ENCODE peak calls at places on chromosome 2, in nine cellular contexts. R is bronchial epithelial cell, U is tibial nerve, J is hepatocyte, E is foreskin fibroblast, H is brain microvascular endothelial cell, O is sigmoid colon, C is choroid plexus epithelial cell, B is GM10248. D is an unnamed sample.

GRCh38 chr2:224882291-224883171 is 159.7 kb downstream of the DOCK10 start:
- DNase-seq in R (peak), U (no peak), J (no peak), E (peak), H (peak), O (no peak), C (peak), B (no peak), D (no peak)

GRCh38 chr2:61855178-61855523 is 1.3 kb upstream of the FAM161A start:
- DNase-seq in R (peak), U (no peak), J (peak), E (no peak), H (no peak), O (no peak), C (peak), B (no peak), D (peak)

GRCh38 chr2:166334800-166335199 is 40.9 kb downstream of the SCN9A start:
- DNase-seq in R (no peak), U (no peak), J (no peak), E (no peak), H (no peak), O (no peak), C (peak), B (no peak), D (no peak)

GRCh38 chr2:12587729-12588522 is 128.8 kb upstream of the TRIB2 start:
- DNase-seq in R (peak), U (no peak), J (peak), E (peak), H (peak), O (peak), C (peak), B (no peak), D (no peak)

GRCh38 chr2:70659551-70659950 is 105.9 kb upstream of the TGFA start:
- DNase-seq in R (no peak), U (no peak), J (no peak), E (no peak), H (no peak), O (no peak), C (no peak), B (no peak), D (no peak)

GRCh38 chr2:117985092-117985491 is 28.8 kb downstream of the CCDC93 start:
- DNase-seq in R (no peak), U (no peak), J (no peak), E (no peak), H (no peak), O (no peak), C (no peak), B (no peak), D (no peak)

GRCh38 chr2:19120181-19120580 is 238.2 kb downstream of the OSR1 start:
- DNase-seq in R (no peak), U (no peak), J (no peak), E (no peak), H (no peak), O (no peak), C (no peak), B (no peak), D (no peak)

GRCh38 chr2:142965464-142965863 is 88.0 kb downstream of the KYNU start:
- DNase-seq in R (peak), U (no peak), J (no peak), E (no peak), H (peak), O (no peak), C (peak), B (no peak), D (no peak)

GRCh38 chr2:34365937-34366336 is 766.8 kb upstream of the FAM98A start:
- DNase-seq in R (no peak), U (no peak), J (peak), E (no peak), H (no peak), O (no peak), C (peak), B (no peak), D (no peak)

GRCh38 chr2:177244244-177244771 is 20.2 kb downstream of the NFE2L2 start:
- DNase-seq in R (no peak), U (no peak), J (no peak), E (no peak), H (no peak), O (no peak), C (no peak), B (no peak), D (no peak)

GRCh38 chr2:49108851-49109250 is 45.5 kb downstream of the FSHR start:
- DNase-seq in R (no peak), U (no peak), J (no peak), E (no peak), H (no peak), O (no peak), C (no peak), B (no peak), D (no peak)

GRCh38 chr2:173854840-173855239 is 110.3 kb downstream of the SP3 start:
- DNase-seq in R (peak), U (no peak), J (no peak), E (peak), H (peak), O (no peak), C (no peak), B (no peak), D (no peak)

GRCh38 chr2:139550873-139551272 is 770.7 kb upstream of the NXPH2 start:
- DNase-seq in R (no peak), U (no peak), J (no peak), E (no peak), H (no peak), O (no peak), C (no peak), B (no peak), D (no peak)

GRCh38 chr2:8984855-8985254 is 18.6 kb downstream of the MBOAT2 start:
- DNase-seq in R (no peak), U (no peak), J (no peak), E (no peak), H (no peak), O (no peak), C (peak), B (no peak), D (no peak)

GRCh38 chr2:32711219-32711618 is 83.4 kb downstream of the TTC27 start:
- DNase-seq in R (peak), U (no peak), J (no peak), E (peak), H (peak), O (no peak), C (peak), B (no peak), D (no peak)

GRCh38 chr2:232562515-232563151 is 12.1 kb downstream of the EIF4E2 start:
- DNase-seq in R (no peak), U (no peak), J (no peak), E (no peak), H (no peak), O (no peak), C (no peak), B (no peak), D (no peak)

GRCh38 chr2:102337012-102337411 is 18.6 kb upstream of the IL18R1 start:
- DNase-seq in R (peak), U (no peak), J (no peak), E (no peak), H (no peak), O (no peak), C (peak), B (no peak), D (no peak)

GRCh38 chr2:240123821-240124650 is 12.1 kb downstream of the COPS9 start:
- DNase-seq in R (no peak), U (no peak), J (no peak), E (no peak), H (no peak), O (no peak), C (no peak), B (no peak), D (no peak)

GRCh38 chr2:167103028-167103756 is 214.9 kb downstream of the XIRP2 start:
- DNase-seq in R (peak), U (no peak), J (no peak), E (no peak), H (no peak), O (no peak), C (no peak), B (no peak), D (no peak)

GRCh38 chr2:3421053-3421452 is 41.6 kb downstream of the TRAPPC12 start:
- DNase-seq in R (no peak), U (no peak), J (no peak), E (peak), H (no peak), O (no peak), C (no peak), B (no peak), D (no peak)

DNA sequence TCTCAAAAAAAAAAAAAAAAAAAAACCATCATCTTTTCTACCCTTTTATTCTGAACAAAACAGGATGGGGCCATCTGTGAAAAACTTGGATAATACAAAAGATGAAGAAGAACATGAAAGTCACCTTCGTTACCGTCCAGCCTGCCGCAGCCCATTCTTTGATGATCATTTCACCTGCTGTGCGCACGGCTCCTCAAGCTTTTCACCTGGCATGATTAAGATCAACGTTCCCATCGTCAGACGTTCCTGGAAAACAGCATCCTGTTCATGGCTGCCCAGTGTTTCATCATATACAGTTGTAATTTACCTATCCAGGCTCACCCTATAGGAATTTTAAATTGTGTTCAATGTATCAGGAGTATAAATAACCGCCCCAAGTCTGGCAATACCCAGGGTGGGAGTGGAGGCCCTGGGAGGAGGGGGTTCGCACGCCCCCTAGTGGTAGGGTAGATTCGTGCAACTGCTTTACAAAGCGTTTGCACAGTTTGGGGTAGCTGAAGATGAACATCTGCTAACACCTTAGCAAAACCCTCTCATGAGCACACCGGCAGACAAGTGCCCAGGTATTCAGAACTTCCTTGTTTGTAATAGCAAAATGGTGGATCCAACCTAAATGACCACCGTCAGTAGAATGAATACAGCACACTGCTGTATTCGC is 49.0 kb upstream of the GLI2 start:
- DNase-seq in R (no peak), U (no peak), J (no peak), E (no peak), H (no peak), O (peak), C (no peak), B (no peak), D (no peak)
- TF ChIP-seq CTCF in R (peak), U (no peak), J (peak), E (peak), H (peak), O (no peak), C (peak), B (peak), D (peak)

GRCh38 chr2:238874330-238875050 is 26.6 kb downstream of the TWIST2 start:
- DNase-seq in R (no peak), U (peak), J (no peak), E (no peak), H (no peak), O (peak), C (no peak), B (no peak), D (no peak)
- TF ChIP-seq CTCF in R (no peak), U (no peak), J (no peak), E (no peak), H (peak), O (no peak), C (no peak), B (no peak), D (no peak)

GRCh38 chr2:63861220-63861822 is 19.6 kb downstream of the UGP2 start:
- DNase-seq in R (peak), U (peak), J (peak), E (peak), H (peak), O (peak), C (peak), B (peak), D (no peak)
- TF ChIP-seq CTCF in R (peak), U (peak), J (peak), E (peak), H (peak), O (peak), C (peak), B (peak), D (peak)

GRCh38 chr2:206127656-206128055 is 31.6 kb downstream of the NDUFS1 start:
- DNase-seq in R (peak), U (no peak), J (no peak), E (no peak), H (no peak), O (no peak), C (peak), B (no peak), D (no peak)
- TF ChIP-seq CTCF in R (no peak), U (no peak), J (no peak), E (no peak), H (peak), O (no peak), C (peak), B (no peak), D (no peak)

GRCh38 chr2:197037863-197038398 is 111.4 kb upstream of the PGAP1 start:
- DNase-seq in R (no peak), U (no peak), J (no peak), E (no peak), H (no peak), O (no peak), C (peak), B (no peak), D (no peak)
- TF ChIP-seq CTCF in R (no peak), U (no peak), J (no peak), E (no peak), H (peak), O (no peak), C (no peak), B (no peak), D (no peak)

GRCh38 chr2:26669099-26669498 is 23.4 kb upstream of the KCNK3 start:
- DNase-seq in R (no peak), U (no peak), J (no peak), E (no peak), H (no peak), O (peak), C (no peak), B (no peak), D (no peak)
- TF ChIP-seq CTCF in R (no peak), U (no peak), J (no peak), E (no peak), H (no peak), O (no peak), C (no peak), B (no peak), D (no peak)

GRCh38 chr2:467101-467500 is 179.2 kb upstream of the ALKAL2 start:
- DNase-seq in R (no peak), U (no peak), J (no peak), E (no peak), H (no peak), O (no peak), C (no peak), B (no peak), D (no peak)
- TF ChIP-seq CTCF in R (no peak), U (no peak), J (no peak), E (no peak), H (no peak), O (no peak), C (no peak), B (no peak), D (no peak)

DNA sequence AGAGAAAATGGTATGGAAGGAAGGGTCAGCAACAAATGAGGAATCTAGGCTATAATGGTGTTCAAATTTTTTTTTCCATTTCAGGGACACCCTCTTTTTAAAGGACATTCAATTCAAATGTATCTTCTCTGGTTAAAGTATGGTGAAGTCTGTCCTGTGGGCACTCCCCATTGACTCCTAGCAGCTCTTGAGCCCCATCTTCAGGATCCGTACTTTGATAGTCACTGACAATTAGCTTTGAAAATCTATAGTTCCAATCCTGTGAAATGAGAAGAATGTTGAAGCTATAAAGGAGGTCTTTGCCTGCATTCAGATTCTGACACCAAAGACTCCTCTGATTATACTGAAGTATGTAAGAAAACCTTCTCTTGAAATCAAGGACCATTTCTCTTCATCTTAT is 43.3 kb downstream of the KCNH7 start:
- DNase-seq in R (peak), U (no peak), J (peak), E (no peak), H (no peak), O (no peak), C (peak), B (no peak), D (no peak)
- TF ChIP-seq CTCF in R (peak), U (no peak), J (peak), E (no peak), H (peak), O (no peak), C (peak), B (no peak), D (no peak)

GRCh38 chr2:65276604-65277003 is 49.0 kb downstream of the ACTR2 start:
- DNase-seq in R (no peak), U (no peak), J (no peak), E (no peak), H (no peak), O (no peak), C (peak), B (no peak), D (no peak)

GRCh38 chr2:65279756-65280155 is 52.1 kb downstream of the ACTR2 start:
- DNase-seq in R (no peak), U (no peak), J (no peak), E (no peak), H (no peak), O (no peak), C (no peak), B (no peak), D (no peak)

GRCh38 chr2:65278450-65279030 is 50.9 kb downstream of the ACTR2 start:
- DNase-seq in R (no peak), U (no peak), J (no peak), E (peak), H (peak), O (no peak), C (peak), B (no peak), D (no peak)

GRCh38 chr2:65277118-65277517 is 49.5 kb downstream of the ACTR2 start:
- DNase-seq in R (no peak), U (no peak), J (no peak), E (no peak), H (no peak), O (no peak), C (no peak), B (no peak), D (no peak)

GRCh38 chr2:65277791-65278449 is 50.3 kb downstream of the ACTR2 start:
- DNase-seq in R (no peak), U (no peak), J (no peak), E (no peak), H (no peak), O (no peak), C (peak), B (no peak), D (no peak)
- TF ChIP-seq CTCF in R (no peak), U (no peak), J (no peak), E (no peak), H (peak), O (no peak), C (peak), B (no peak), D (no peak)

DNA sequence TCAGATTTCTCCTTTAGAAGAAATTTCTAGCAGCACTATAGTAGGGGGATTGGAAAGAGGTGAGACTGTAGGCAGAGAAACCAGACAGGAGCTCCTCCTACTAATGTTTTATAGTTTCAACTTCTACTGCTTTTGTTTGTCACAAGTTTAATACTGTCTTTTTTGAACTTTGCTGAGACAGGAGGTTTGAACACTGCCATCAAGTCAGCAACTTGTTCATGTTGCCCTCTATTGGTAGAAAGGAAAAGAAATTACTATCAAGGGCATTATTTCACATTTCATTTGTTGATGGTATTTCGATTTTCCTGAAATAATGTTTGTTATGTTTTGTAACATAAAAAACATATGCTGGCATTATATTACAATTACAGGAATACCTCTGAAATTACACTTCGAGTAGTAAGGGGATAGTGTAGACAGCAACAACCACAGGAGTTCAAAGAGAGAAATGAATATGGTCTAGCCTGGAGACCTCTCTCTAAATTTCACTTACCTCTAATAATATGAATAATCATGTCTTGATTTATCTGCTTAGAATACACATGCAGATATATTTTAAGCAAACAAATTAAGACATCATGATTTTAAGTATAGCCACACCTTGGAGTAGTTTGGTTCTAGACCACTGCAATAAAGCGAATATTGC is 12.4 kb upstream of the CCDC88A start:
- DNase-seq in R (peak), U (no peak), J (peak), E (no peak), H (no peak), O (no peak), C (peak), B (peak), D (no peak)
- TF ChIP-seq CTCF in R (peak), U (peak), J (peak), E (peak), H (peak), O (peak), C (peak), B (peak), D (peak)

D was measured in progenitor cell of endocrine pancreas.